ENCODE peak calls at places on chromosomes 7 and 10, in ten cellular contexts. One of them, this sample, is unnamed.

GRCh38 chr7:133290041-133290440 is 37.2 kb downstream of the EXOC4 start:
- DNase-seq in neuronal stem cell: no peak
- DNase-seq in HCT116: no peak
- DNase-seq in GM23248: peak; percentile 46
- DNase-seq in hepatocyte: no peak
- DNase-seq in neural progenitor cell: no peak
- DNase-seq in endothelial cell of umbilical vein: peak; percentile 24
- DNase-seq in MM.1S: no peak
- DNase-seq in H9: no peak
- DNase-seq in IMR-90: peak; percentile 50
- DNase-seq in this sample: no peak

GRCh38 chr7:89757910-89758309 is 396.4 kb upstream of the STEAP1 start:
- DNase-seq in neural progenitor cell: no peak
- DNase-seq in MM.1S: no peak
- DNase-seq in HCT116: no peak
- DNase-seq in neuronal stem cell: no peak
- DNase-seq in IMR-90: no peak
- DNase-seq in H9: no peak
- DNase-seq in hepatocyte: no peak
- DNase-seq in endothelial cell of umbilical vein: no peak
- DNase-seq in GM23248: peak; percentile 21
- DNase-seq in this sample: no peak

GRCh38 chr7:77331938-77332695 is 84.0 kb downstream of the GSAP start:
- DNase-seq in hepatocyte: peak; percentile 87
- DNase-seq in HCT116: peak; percentile 87
- DNase-seq in H9: peak; percentile 60
- DNase-seq in IMR-90: peak; percentile 92
- DNase-seq in endothelial cell of umbilical vein: peak; percentile 93
- DNase-seq in MM.1S: peak; percentile 87
- DNase-seq in neuronal stem cell: peak; percentile 63
- DNase-seq in neural progenitor cell: peak; percentile 84
- DNase-seq in GM23248: peak; percentile 90
- DNase-seq in this sample: peak; percentile 80

GRCh38 chr7:149125189-149125863 is 798 bp downstream of the ZNF425 start:
- DNase-seq in hepatocyte: no peak
- DNase-seq in HCT116: no peak
- DNase-seq in endothelial cell of umbilical vein: no peak
- DNase-seq in neural progenitor cell: no peak
- DNase-seq in IMR-90: no peak
- DNase-seq in neuronal stem cell: no peak
- DNase-seq in H9: no peak
- DNase-seq in GM23248: peak; percentile 41
- DNase-seq in MM.1S: peak; percentile 26
- DNase-seq in this sample: peak; percentile 21

GRCh38 chr10:114087255-114087654 is 43.6 kb downstream of the ADRB1 start:
- DNase-seq in GM23248: no peak
- DNase-seq in IMR-90: no peak
- DNase-seq in endothelial cell of umbilical vein: no peak
- DNase-seq in H9: no peak
- DNase-seq in hepatocyte: no peak
- DNase-seq in neuronal stem cell: no peak
- DNase-seq in HCT116: no peak
- DNase-seq in MM.1S: no peak
- DNase-seq in neural progenitor cell: no peak
- DNase-seq in this sample: no peak

GRCh38 chr7:82017334-82017943 is 247.6 kb upstream of the HGF start:
- DNase-seq in hepatocyte: peak; percentile 21
- DNase-seq in neural progenitor cell: peak; percentile 24
- DNase-seq in HCT116: peak; percentile 24
- DNase-seq in MM.1S: peak; percentile 18
- DNase-seq in GM23248: peak; percentile 63
- DNase-seq in IMR-90: peak; percentile 65
- DNase-seq in endothelial cell of umbilical vein: peak; percentile 53
- DNase-seq in neuronal stem cell: no peak
- DNase-seq in H9: no peak
- DNase-seq in this sample: peak; percentile 7

GRCh38 chr7:2209146-2209960 is 23.4 kb downstream of the MAD1L1 start:
- DNase-seq in H9: peak; percentile 83
- DNase-seq in neuronal stem cell: peak; percentile 58
- DNase-seq in hepatocyte: peak; percentile 81
- DNase-seq in GM23248: peak; percentile 83
- DNase-seq in IMR-90: peak; percentile 68
- DNase-seq in endothelial cell of umbilical vein: peak; percentile 55
- DNase-seq in HCT116: no peak
- DNase-seq in MM.1S: no peak
- DNase-seq in neural progenitor cell: peak; percentile 86
- DNase-seq in this sample: peak; percentile 11

GRCh38 chr10:96999337-96999736 is 167.2 kb downstream of the LCOR start:
- DNase-seq in GM23248: no peak
- DNase-seq in IMR-90: no peak
- DNase-seq in H9: no peak
- DNase-seq in neural progenitor cell: no peak
- DNase-seq in neuronal stem cell: no peak
- DNase-seq in MM.1S: no peak
- DNase-seq in hepatocyte: no peak
- DNase-seq in HCT116: no peak
- DNase-seq in endothelial cell of umbilical vein: no peak
- DNase-seq in this sample: no peak

DNA sequence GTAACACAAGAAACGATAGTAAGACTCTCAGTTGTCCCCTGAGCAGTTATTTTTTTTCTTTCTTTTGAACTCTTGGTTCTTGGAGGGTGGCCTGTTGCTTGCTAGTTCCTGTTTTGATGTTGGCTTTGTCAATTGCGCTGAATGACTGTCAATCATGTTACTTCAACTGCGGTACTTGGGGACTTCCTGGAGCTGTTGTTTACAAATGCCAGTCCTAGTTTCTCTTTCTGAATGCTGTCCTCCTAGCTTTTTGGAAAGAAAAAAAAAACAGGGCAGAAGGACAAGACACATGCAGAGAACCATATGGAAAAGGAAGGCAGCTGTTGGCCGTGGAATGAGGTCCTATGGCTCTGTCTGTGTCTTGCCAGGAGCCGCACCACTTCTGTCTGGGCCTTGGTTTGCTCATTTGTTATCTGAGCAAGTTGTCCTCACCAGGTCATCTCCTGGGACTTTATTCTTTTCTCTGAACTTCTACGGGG is 7.0 kb upstream of the PDCD4 start:
- DNase-seq in IMR-90: no peak
- DNase-seq in hepatocyte: no peak
- DNase-seq in MM.1S: peak; percentile 93
- DNase-seq in endothelial cell of umbilical vein: no peak
- DNase-seq in neural progenitor cell: no peak
- DNase-seq in neuronal stem cell: no peak
- DNase-seq in HCT116: no peak
- DNase-seq in H9: no peak
- DNase-seq in GM23248: peak; percentile 15
- DNase-seq in this sample: no peak
- H3K4me2 ChIP-seq in IMR-90: peak overlapping the region; percentile 79
- H3K4me2 ChIP-seq in hepatocyte: peak overlapping the region; percentile 48
- H3K4me2 ChIP-seq in MM.1S: peak overlapping the region; percentile 93
- H3K4me2 ChIP-seq in endothelial cell of umbilical vein: no peak overlapping the region
- H3K4me2 ChIP-seq in neural progenitor cell: peak overlapping the region; percentile 22
- H3K4me2 ChIP-seq in neuronal stem cell: no peak overlapping the region
- H3K4me2 ChIP-seq in HCT116: peak overlapping the region; percentile 14
- H3K4me2 ChIP-seq in H9: no peak overlapping the region
- H3K4me2 ChIP-seq in GM23248: peak overlapping the region; percentile 76
- H3K4me2 ChIP-seq in this sample: no peak overlapping the region

DNA sequence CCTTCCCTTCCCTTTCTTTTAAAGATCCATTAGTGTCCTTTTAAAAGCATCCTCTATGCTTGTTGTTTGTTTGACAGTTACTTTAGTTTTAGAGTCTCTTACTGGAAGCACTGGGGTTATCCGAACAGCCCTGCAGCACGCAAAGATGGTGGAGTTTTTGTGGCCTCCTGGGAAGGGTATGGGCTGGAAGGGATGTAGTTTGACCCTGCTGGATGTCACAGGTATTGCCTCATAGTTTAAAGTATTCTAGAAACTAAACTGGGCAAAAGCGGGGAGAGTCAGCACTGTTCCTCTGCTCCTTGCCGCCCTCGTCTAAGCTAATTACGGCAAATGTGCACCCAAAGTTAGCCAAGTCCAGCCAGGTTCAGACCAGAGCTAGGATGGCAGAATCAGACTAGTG is 35.8 kb upstream of the GNAI1 start:
- DNase-seq in H9: peak; percentile 41
- DNase-seq in endothelial cell of umbilical vein: no peak
- DNase-seq in MM.1S: no peak
- DNase-seq in IMR-90: no peak
- DNase-seq in neural progenitor cell: peak; percentile 33
- DNase-seq in HCT116: no peak
- DNase-seq in hepatocyte: no peak
- DNase-seq in neuronal stem cell: no peak
- DNase-seq in GM23248: no peak
- DNase-seq in this sample: no peak
- H2AFZ ChIP-seq in H9: peak overlapping the region; percentile 90
- H2AFZ ChIP-seq in endothelial cell of umbilical vein: no peak overlapping the region
- H2AFZ ChIP-seq in MM.1S: no peak overlapping the region
- H2AFZ ChIP-seq in IMR-90: no peak overlapping the region
- H2AFZ ChIP-seq in neural progenitor cell: peak overlapping the region; percentile 78
- H2AFZ ChIP-seq in HCT116: peak overlapping the region; percentile 48
- H2AFZ ChIP-seq in hepatocyte: no peak overlapping the region
- H2AFZ ChIP-seq in neuronal stem cell: peak overlapping the region; percentile 47
- H2AFZ ChIP-seq in GM23248: no peak overlapping the region
- H2AFZ ChIP-seq in this sample: no peak overlapping the region

GRCh38 chr7:117014099-117014656 is 60.9 kb downstream of the ST7 start:
- DNase-seq in neuronal stem cell: no peak
- DNase-seq in HCT116: no peak
- DNase-seq in IMR-90: no peak
- DNase-seq in GM23248: peak; percentile 27
- DNase-seq in neural progenitor cell: no peak
- DNase-seq in H9: no peak
- DNase-seq in MM.1S: no peak
- DNase-seq in endothelial cell of umbilical vein: no peak
- DNase-seq in hepatocyte: no peak
- DNase-seq in this sample: no peak

GRCh38 chr7:117010375-117011133 is 57.3 kb downstream of the ST7 start:
- DNase-seq in MM.1S: no peak
- DNase-seq in H9: no peak
- DNase-seq in GM23248: peak; percentile 67
- DNase-seq in hepatocyte: no peak
- DNase-seq in neural progenitor cell: no peak
- DNase-seq in HCT116: no peak
- DNase-seq in IMR-90: peak; percentile 56
- DNase-seq in neuronal stem cell: no peak
- DNase-seq in endothelial cell of umbilical vein: no peak
- DNase-seq in this sample: peak; percentile 59

GRCh38 chr7:117012284-117013174 is 59.2 kb downstream of the ST7 start:
- DNase-seq in H9: no peak
- DNase-seq in hepatocyte: peak; percentile 11
- DNase-seq in IMR-90: peak; percentile 66
- DNase-seq in MM.1S: peak; percentile 21
- DNase-seq in neuronal stem cell: no peak
- DNase-seq in HCT116: peak; percentile 16
- DNase-seq in neural progenitor cell: peak; percentile 42
- DNase-seq in GM23248: peak; percentile 68
- DNase-seq in endothelial cell of umbilical vein: peak; percentile 54
- DNase-seq in this sample: peak; percentile 39

GRCh38 chr7:117009705-117010361 is 56.5 kb downstream of the ST7 start:
- DNase-seq in endothelial cell of umbilical vein: no peak
- DNase-seq in neural progenitor cell: no peak
- DNase-seq in H9: no peak
- DNase-seq in neuronal stem cell: no peak
- DNase-seq in GM23248: no peak
- DNase-seq in hepatocyte: no peak
- DNase-seq in MM.1S: no peak
- DNase-seq in IMR-90: no peak
- DNase-seq in HCT116: no peak
- DNase-seq in this sample: no peak

DNA sequence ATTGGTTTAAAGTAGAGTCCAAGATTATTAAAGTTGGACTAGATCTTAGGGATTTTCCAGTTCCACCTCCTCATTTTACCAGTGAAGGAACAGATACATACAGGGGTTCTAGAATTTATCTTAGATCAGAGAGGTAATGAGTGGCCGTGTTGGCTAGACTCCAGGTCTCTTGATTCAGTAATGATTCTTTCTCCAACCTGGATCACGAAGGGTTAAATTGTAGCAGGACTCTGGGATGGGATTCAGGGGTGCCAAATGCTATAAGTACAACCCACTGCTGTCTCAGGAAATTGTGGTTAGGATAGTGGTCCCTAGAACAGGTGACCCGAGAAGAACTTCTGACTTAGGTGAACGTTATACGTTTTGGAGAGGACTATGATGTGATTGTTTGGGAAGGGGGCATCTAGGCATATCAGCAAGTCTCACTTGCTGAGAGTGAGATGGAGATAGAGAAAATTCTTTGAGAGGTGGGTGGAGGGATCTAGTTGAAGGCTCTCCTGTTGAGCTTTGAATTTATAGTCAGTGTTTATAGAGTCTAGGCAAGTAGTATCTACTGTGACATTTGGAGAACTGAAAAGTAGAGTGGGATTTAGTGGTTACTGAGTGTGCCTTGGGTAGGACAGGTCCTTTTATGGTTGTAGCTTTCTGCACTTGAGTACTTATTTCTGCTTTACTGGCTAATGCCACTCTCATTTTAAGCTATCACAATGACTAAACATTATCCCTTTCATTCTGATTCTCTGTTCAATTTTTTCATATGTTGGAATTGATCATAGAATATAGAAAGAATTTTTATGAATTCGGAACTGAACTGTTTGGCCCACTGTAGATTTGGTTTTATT is 58.3 kb downstream of the ST7 start:
- DNase-seq in GM23248: no peak
- DNase-seq in MM.1S: peak; percentile 41
- DNase-seq in endothelial cell of umbilical vein: no peak
- DNase-seq in neuronal stem cell: no peak
- DNase-seq in neural progenitor cell: no peak
- DNase-seq in hepatocyte: no peak
- DNase-seq in HCT116: no peak
- DNase-seq in H9: no peak
- DNase-seq in IMR-90: no peak
- DNase-seq in this sample: no peak
- H3K4me1 ChIP-seq in GM23248: peaks cover 34% of the 10 kb centered on the region
- H3K4me1 ChIP-seq in MM.1S: peaks cover 40% of the 10 kb centered on the region
- H3K4me1 ChIP-seq in endothelial cell of umbilical vein: peaks cover 5% of the 10 kb centered on the region
- H3K4me1 ChIP-seq in neuronal stem cell: peaks cover 4% of the 10 kb centered on the region
- H3K4me1 ChIP-seq in neural progenitor cell: no peaks in the 10 kb centered on the region
- H3K4me1 ChIP-seq in hepatocyte: no peaks in the 10 kb centered on the region
- H3K4me1 ChIP-seq in HCT116: no peaks in the 10 kb centered on the region
- H3K4me1 ChIP-seq in H9: no peaks in the 10 kb centered on the region
- H3K4me1 ChIP-seq in IMR-90: peaks cover 2% of the 10 kb centered on the region
- H3K4me1 ChIP-seq in this sample: peaks cover 40% of the 10 kb centered on the region

GRCh38 chr7:38934536-38934935 is 25.5 kb upstream of the VPS41 start:
- DNase-seq in HCT116: no peak
- DNase-seq in IMR-90: no peak
- DNase-seq in MM.1S: no peak
- DNase-seq in neural progenitor cell: peak; percentile 48
- DNase-seq in H9: no peak
- DNase-seq in hepatocyte: no peak
- DNase-seq in endothelial cell of umbilical vein: no peak
- DNase-seq in neuronal stem cell: no peak
- DNase-seq in GM23248: no peak
- DNase-seq in this sample: peak; percentile 5

GRCh38 chr7:38938589-38938988 is 29.6 kb upstream of the VPS41 start:
- DNase-seq in GM23248: no peak
- DNase-seq in MM.1S: no peak
- DNase-seq in H9: no peak
- DNase-seq in neural progenitor cell: peak; percentile 6
- DNase-seq in hepatocyte: no peak
- DNase-seq in IMR-90: no peak
- DNase-seq in neuronal stem cell: no peak
- DNase-seq in endothelial cell of umbilical vein: no peak
- DNase-seq in HCT116: no peak
- DNase-seq in this sample: no peak

GRCh38 chr7:38929460-38930171 is 20.6 kb upstream of the VPS41 start:
- DNase-seq in IMR-90: no peak
- DNase-seq in endothelial cell of umbilical vein: peak; percentile 41
- DNase-seq in neuronal stem cell: no peak
- DNase-seq in hepatocyte: no peak
- DNase-seq in H9: no peak
- DNase-seq in GM23248: no peak
- DNase-seq in HCT116: no peak
- DNase-seq in neural progenitor cell: no peak
- DNase-seq in MM.1S: no peak
- DNase-seq in this sample: no peak

DNA sequence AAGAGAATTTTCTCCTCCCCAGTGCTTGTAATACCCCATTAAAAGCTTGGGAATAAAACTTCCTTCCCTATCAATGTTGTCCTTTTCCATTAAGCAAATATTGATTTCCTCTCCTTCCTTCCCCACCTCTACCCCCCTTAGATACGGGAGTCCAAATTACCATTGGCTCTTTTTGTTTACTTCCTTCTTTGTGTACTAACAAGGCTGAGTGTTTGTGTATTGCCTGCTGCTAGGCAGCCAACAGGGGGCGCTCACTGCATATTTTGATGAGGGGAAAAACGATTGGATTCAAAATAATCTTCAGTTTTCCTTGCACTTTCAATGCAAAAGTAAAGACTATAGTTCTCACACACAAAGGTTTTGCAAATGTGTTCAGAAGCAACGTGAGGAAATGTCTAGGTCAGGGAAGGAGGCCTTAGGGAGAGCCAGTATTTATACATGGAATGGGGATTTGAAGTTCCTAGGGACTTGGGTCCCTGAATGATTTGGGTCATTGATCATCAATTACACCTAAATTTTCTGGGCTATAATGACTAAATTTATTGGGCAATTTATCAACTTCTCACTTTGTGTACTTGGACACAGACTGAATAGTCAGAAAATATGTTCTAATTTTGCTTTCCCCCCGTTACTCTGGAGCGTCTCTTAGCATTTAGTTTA is 23.6 kb upstream of the VPS41 start:
- DNase-seq in hepatocyte: peak; percentile 81
- DNase-seq in H9: peak; percentile 72
- DNase-seq in MM.1S: peak; percentile 48
- DNase-seq in neural progenitor cell: peak; percentile 82
- DNase-seq in endothelial cell of umbilical vein: peak; percentile 45
- DNase-seq in GM23248: peak; percentile 64
- DNase-seq in IMR-90: peak; percentile 25
- DNase-seq in HCT116: peak; percentile 55
- DNase-seq in neuronal stem cell: peak; percentile 70
- DNase-seq in this sample: peak; percentile 16
- H3K4me2 ChIP-seq in hepatocyte: no peak overlapping the region
- H3K4me2 ChIP-seq in H9: no peak overlapping the region
- H3K4me2 ChIP-seq in MM.1S: peak overlapping the region; percentile 5
- H3K4me2 ChIP-seq in neural progenitor cell: no peak overlapping the region
- H3K4me2 ChIP-seq in endothelial cell of umbilical vein: peak overlapping the region; percentile 39
- H3K4me2 ChIP-seq in GM23248: no peak overlapping the region
- H3K4me2 ChIP-seq in IMR-90: no peak overlapping the region
- H3K4me2 ChIP-seq in HCT116: peak overlapping the region; percentile 35
- H3K4me2 ChIP-seq in neuronal stem cell: no peak overlapping the region
- H3K4me2 ChIP-seq in this sample: no peak overlapping the region